ENCODE peak calls at places on chromosomes 7 and 10, in four cellular contexts. One of them, this sample, is unnamed. For H3K27me3 and H3K4me1, the result is how much of the 10 kb centered on the place peaks cover.

GRCh38 chr10:30365278-30365677 is 16.2 kb upstream of the MTPAP start:
- DNase-seq in upper lobe of right lung: no peak
- DNase-seq in IMR-90: no peak
- DNase-seq in right cardiac atrium: no peak
- DNase-seq in this sample: no peak

GRCh38 chr7:64877714-64878610 is 25.1 kb upstream of the ZNF273 start:
- DNase-seq in right cardiac atrium: no peak
- DNase-seq in IMR-90: no peak
- DNase-seq in upper lobe of right lung: no peak
- DNase-seq in this sample: no peak

GRCh38 chr10:122515588-122516231 is 44.8 kb upstream of the DMBT1 start:
- DNase-seq in IMR-90: peak
- DNase-seq in right cardiac atrium: peak
- DNase-seq in upper lobe of right lung: no peak
- DNase-seq in this sample: no peak

GRCh38 chr7:42359946-42360345 is 122.9 kb upstream of the GLI3 start:
- DNase-seq in upper lobe of right lung: no peak
- DNase-seq in right cardiac atrium: no peak
- DNase-seq in IMR-90: no peak
- DNase-seq in this sample: no peak

GRCh38 chr7:11716185-11716584 is 115.8 kb downstream of the THSD7A start:
- DNase-seq in upper lobe of right lung: no peak
- DNase-seq in IMR-90: no peak
- DNase-seq in right cardiac atrium: peak
- DNase-seq in this sample: peak

GRCh38 chr10:73838827-73839226 is 27.4 kb upstream of the NDST2 start:
- DNase-seq in upper lobe of right lung: no peak
- DNase-seq in right cardiac atrium: no peak
- DNase-seq in IMR-90: peak
- DNase-seq in this sample: no peak

GRCh38 chr7:155404976-155405375 is 53.0 kb upstream of the EN2 start:
- DNase-seq in upper lobe of right lung: no peak
- DNase-seq in right cardiac atrium: peak
- DNase-seq in IMR-90: no peak
- DNase-seq in this sample: no peak

GRCh38 chr7:98880485-98880884 is 2.2 kb downstream of the TRRAP start:
- DNase-seq in right cardiac atrium: no peak
- DNase-seq in IMR-90: no peak
- DNase-seq in upper lobe of right lung: no peak
- DNase-seq in this sample: no peak

GRCh38 chr7:3107228-3107763 is 63.6 kb upstream of the CARD11 start:
- DNase-seq in IMR-90: no peak
- DNase-seq in right cardiac atrium: no peak
- DNase-seq in upper lobe of right lung: no peak
- DNase-seq in this sample: no peak

GRCh38 chr7:129950191-129950940 is 2.4 kb downstream of the UBE2H start:
- DNase-seq in upper lobe of right lung: no peak
- DNase-seq in IMR-90: no peak
- DNase-seq in right cardiac atrium: no peak
- DNase-seq in this sample: no peak

GRCh38 chr10:61320996-61321395 is 132.2 kb downstream of the TMEM26 start:
- DNase-seq in upper lobe of right lung: no peak
- DNase-seq in right cardiac atrium: no peak
- DNase-seq in IMR-90: no peak
- DNase-seq in this sample: no peak

GRCh38 chr7:69759373-69759772 is 161.1 kb downstream of the AUTS2 start:
- DNase-seq in IMR-90: no peak
- DNase-seq in right cardiac atrium: no peak
- DNase-seq in upper lobe of right lung: no peak
- DNase-seq in this sample: no peak

GRCh38 chr10:11595395-11595692 is 16.1 kb downstream of the USP6NL start:
- DNase-seq in right cardiac atrium: no peak
- DNase-seq in IMR-90: peak
- DNase-seq in upper lobe of right lung: no peak
- DNase-seq in this sample: no peak

GRCh38 chr10:51010977-51011376 is 63.3 kb upstream of the PRKG1 start:
- DNase-seq in IMR-90: peak
- DNase-seq in right cardiac atrium: no peak
- DNase-seq in upper lobe of right lung: no peak
- DNase-seq in this sample: peak

GRCh38 chr10:94279835-94280709 is 82.7 kb downstream of the NOC3L start:
- DNase-seq in upper lobe of right lung: peak
- DNase-seq in right cardiac atrium: peak
- DNase-seq in IMR-90: peak
- DNase-seq in this sample: peak

GRCh38 chr7:95608344-95609173 is 12.2 kb upstream of the PDK4 start:
- DNase-seq in right cardiac atrium: peak
- DNase-seq in IMR-90: peak
- DNase-seq in upper lobe of right lung: peak
- DNase-seq in this sample: peak

GRCh38 chr7:128174391-128174790 is 66.7 kb upstream of the LEP start:
- DNase-seq in right cardiac atrium: no peak
- DNase-seq in IMR-90: no peak
- DNase-seq in upper lobe of right lung: no peak
- DNase-seq in this sample: no peak

GRCh38 chr10:7275761-7276440 is 134.9 kb downstream of the SFMBT2 start:
- DNase-seq in IMR-90: no peak
- DNase-seq in right cardiac atrium: no peak
- DNase-seq in upper lobe of right lung: no peak
- DNase-seq in this sample: no peak

GRCh38 chr7:20562461-20562860 is 53.0 kb upstream of the ABCB5 start:
- DNase-seq in upper lobe of right lung: no peak
- DNase-seq in right cardiac atrium: no peak
- DNase-seq in IMR-90: no peak
- DNase-seq in this sample: no peak

GRCh38 chr7:158094671-158095256 is 492.9 kb downstream of the PTPRN2 start:
- DNase-seq in upper lobe of right lung: peak
- DNase-seq in IMR-90: no peak
- DNase-seq in right cardiac atrium: peak
- DNase-seq in this sample: no peak

GRCh38 chr7:83130623-83131545 is 31.8 kb downstream of the PCLO start:
- DNase-seq in IMR-90: no peak
- DNase-seq in right cardiac atrium: no peak
- DNase-seq in upper lobe of right lung: no peak
- DNase-seq in this sample: no peak

GRCh38 chr7:155458317-155459132 is 596 bp downstream of the EN2 start:
- DNase-seq in IMR-90: no peak
- DNase-seq in right cardiac atrium: no peak
- DNase-seq in upper lobe of right lung: no peak
- DNase-seq in this sample: no peak

GRCh38 chr10:86863443-86863842 is 94.0 kb downstream of the MMRN2 start:
- DNase-seq in right cardiac atrium: no peak
- DNase-seq in upper lobe of right lung: no peak
- DNase-seq in IMR-90: no peak
- DNase-seq in this sample: no peak

GRCh38 chr7:41656357-41656756 is 46.5 kb downstream of the INHBA start:
- DNase-seq in IMR-90: peak
- DNase-seq in right cardiac atrium: no peak
- DNase-seq in upper lobe of right lung: no peak
- DNase-seq in this sample: no peak

GRCh38 chr10:122557516-122557915 is 3.0 kb upstream of the DMBT1 start:
- DNase-seq in IMR-90: no peak
- DNase-seq in upper lobe of right lung: peak
- DNase-seq in right cardiac atrium: no peak
- DNase-seq in this sample: no peak

GRCh38 chr7:52540041-52540440 is 495.4 kb upstream of the POM121L12 start:
- DNase-seq in upper lobe of right lung: no peak
- DNase-seq in right cardiac atrium: no peak
- DNase-seq in IMR-90: no peak
- DNase-seq in this sample: no peak

GRCh38 chr7:145978769-145979168 is 137.8 kb upstream of the CNTNAP2 start:
- DNase-seq in IMR-90: no peak
- DNase-seq in right cardiac atrium: no peak
- DNase-seq in upper lobe of right lung: no peak
- DNase-seq in this sample: no peak

GRCh38 chr7:44291066-44291732 is 34.2 kb downstream of the CAMK2B start:
- DNase-seq in right cardiac atrium: peak
- DNase-seq in IMR-90: peak
- DNase-seq in upper lobe of right lung: peak
- DNase-seq in this sample: peak

GRCh38 chr10:31101123-31101522 is 69.5 kb upstream of the ZNF438 start:
- DNase-seq in upper lobe of right lung: no peak
- DNase-seq in right cardiac atrium: no peak
- DNase-seq in IMR-90: peak
- DNase-seq in this sample: no peak

GRCh38 chr7:108596560-108596959 is 26.9 kb downstream of the DNAJB9 start:
- DNase-seq in right cardiac atrium: no peak
- DNase-seq in IMR-90: no peak
- DNase-seq in upper lobe of right lung: no peak
- DNase-seq in this sample: no peak

GRCh38 chr7:1243964-1244416 is 11.3 kb downstream of the UNCX start:
- DNase-seq in right cardiac atrium: no peak
- DNase-seq in IMR-90: no peak
- DNase-seq in upper lobe of right lung: no peak
- DNase-seq in this sample: no peak
- H3K27me3 ChIP-seq in right cardiac atrium: under half
- H3K27me3 ChIP-seq in IMR-90: half or more
- H3K27me3 ChIP-seq in upper lobe of right lung: half or more
- H3K27me3 ChIP-seq in this sample: under half

GRCh38 chr7:106344861-106345260 is 60.1 kb upstream of the NAMPT start:
- DNase-seq in IMR-90: no peak
- DNase-seq in upper lobe of right lung: no peak
- DNase-seq in right cardiac atrium: no peak
- DNase-seq in this sample: no peak
- H3K4me1 ChIP-seq in IMR-90: under half
- H3K4me1 ChIP-seq in upper lobe of right lung: under half
- H3K4me1 ChIP-seq in right cardiac atrium: under half
- H3K4me1 ChIP-seq in this sample: under half

DNA sequence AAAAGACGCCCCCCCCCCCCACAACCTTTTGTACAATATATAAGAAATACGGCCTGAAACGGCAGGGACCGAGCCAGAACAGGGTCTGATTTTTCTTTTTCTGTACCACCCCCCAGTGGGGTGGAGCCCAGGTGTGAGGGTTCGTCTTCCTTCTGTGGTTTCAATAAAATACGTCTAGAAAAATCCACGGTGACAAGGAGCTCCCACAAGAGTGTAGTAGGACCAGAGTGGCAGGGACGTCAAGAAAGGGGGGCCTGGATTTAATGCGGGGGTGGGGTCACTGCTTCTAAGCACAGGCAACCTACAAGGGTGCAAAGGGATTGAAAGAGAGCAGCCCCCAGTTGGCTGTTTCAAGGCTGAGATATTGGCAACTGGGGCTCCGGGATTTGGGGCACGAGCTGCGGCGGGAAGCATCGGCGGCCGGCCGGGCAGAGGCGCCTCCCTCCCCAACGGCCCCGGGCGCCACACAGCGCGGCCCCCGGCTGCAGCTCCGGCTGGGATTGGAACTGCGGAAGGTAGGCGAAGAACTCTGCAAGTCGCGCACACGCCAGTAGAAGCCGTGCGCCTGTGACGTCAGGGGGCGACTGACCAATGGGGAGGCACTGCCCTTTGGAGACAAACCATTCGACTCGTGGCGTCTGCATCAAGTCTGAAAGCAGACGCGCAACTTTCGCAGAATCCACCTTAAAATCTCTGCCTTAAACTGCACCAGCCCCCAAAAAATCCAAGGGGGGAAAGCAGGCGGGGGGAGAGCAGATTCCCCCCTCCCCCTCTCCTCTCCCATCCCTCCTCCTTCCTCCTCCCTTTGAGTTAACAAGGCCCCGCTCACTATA is at the start of gene DLX6:
- DNase-seq in IMR-90: peak
- DNase-seq in right cardiac atrium: peak
- DNase-seq in upper lobe of right lung: no peak
- DNase-seq in this sample: peak
- H3K27me3 ChIP-seq in IMR-90: half or more
- H3K27me3 ChIP-seq in right cardiac atrium: under half
- H3K27me3 ChIP-seq in upper lobe of right lung: half or more
- H3K27me3 ChIP-seq in this sample: under half

GRCh38 chr10:124050021-124051015 is 43.1 kb downstream of the CHST15 start:
- DNase-seq in upper lobe of right lung: no peak
- DNase-seq in IMR-90: no peak
- DNase-seq in right cardiac atrium: no peak
- DNase-seq in this sample: no peak
- H3K4me1 ChIP-seq in upper lobe of right lung: under half
- H3K4me1 ChIP-seq in IMR-90: under half
- H3K4me1 ChIP-seq in right cardiac atrium: under half
- H3K4me1 ChIP-seq in this sample: under half

DNA sequence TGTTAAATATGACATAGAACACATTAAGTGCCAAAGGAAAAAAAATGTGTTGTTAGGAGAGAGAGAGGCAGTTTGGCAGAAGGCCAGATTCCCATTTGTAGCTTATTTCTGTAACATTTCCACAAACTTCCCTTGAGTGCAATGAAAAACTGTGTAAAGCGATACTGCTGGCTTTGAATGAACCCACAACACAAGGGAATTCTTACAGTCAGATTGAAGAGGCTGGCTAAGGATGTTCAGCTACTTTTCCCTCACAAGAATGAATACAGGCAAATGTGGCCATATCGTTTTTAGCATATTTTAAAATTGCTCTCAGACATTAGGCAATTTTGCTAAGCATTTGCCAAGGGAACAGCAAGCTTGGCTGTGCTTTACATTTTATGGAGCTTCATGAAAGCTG is 614.1 kb upstream of the FZD8 start:
- DNase-seq in upper lobe of right lung: no peak
- DNase-seq in IMR-90: no peak
- DNase-seq in right cardiac atrium: no peak
- DNase-seq in this sample: peak
- H3K27me3 ChIP-seq in upper lobe of right lung: under half
- H3K27me3 ChIP-seq in IMR-90: under half
- H3K27me3 ChIP-seq in right cardiac atrium: under half
- H3K27me3 ChIP-seq in this sample: under half

GRCh38 chr7:148863324-148863723 is 20.8 kb downstream of the EZH2 start:
- DNase-seq in IMR-90: no peak
- DNase-seq in right cardiac atrium: no peak
- DNase-seq in upper lobe of right lung: no peak
- DNase-seq in this sample: no peak
- H3K4me1 ChIP-seq in IMR-90: under half
- H3K4me1 ChIP-seq in right cardiac atrium: under half
- H3K4me1 ChIP-seq in upper lobe of right lung: under half
- H3K4me1 ChIP-seq in this sample: under half

DNA sequence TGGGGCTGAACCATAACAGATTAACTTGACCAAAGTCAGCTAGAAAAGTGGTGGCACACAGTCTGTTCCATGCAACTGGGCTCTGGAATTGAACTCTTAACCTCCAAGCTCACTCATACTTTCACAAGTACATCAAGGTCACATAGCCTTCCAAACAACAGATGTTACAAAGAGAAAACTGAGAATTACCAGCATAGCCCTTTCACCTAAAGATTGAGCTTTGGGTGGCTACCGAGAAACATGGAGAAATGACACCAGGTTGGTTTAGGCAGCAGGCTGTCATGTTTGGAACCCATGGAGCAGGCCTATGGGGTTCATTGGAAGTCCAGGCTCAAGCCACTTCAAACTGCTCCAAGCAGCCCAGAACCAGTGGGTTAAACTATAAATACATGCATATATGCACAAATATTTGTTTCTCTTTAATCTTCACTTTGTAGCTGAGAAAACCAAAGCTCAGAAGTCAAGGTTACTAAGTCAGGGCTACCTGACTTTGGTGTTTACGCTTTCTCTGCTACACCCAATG is 59.1 kb downstream of the MALSU1 start:
- DNase-seq in right cardiac atrium: no peak
- DNase-seq in IMR-90: no peak
- DNase-seq in upper lobe of right lung: no peak
- DNase-seq in this sample: no peak
- H3K27me3 ChIP-seq in right cardiac atrium: under half
- H3K27me3 ChIP-seq in IMR-90: under half
- H3K27me3 ChIP-seq in upper lobe of right lung: under half
- H3K27me3 ChIP-seq in this sample: under half

This sample was measured in testis.